ENCODE peak calls at places on chromosome 2, in four cellular contexts. D is upper lobe of right lung, A is sigmoid colon, V is esophagus squamous epithelium. Z is an unnamed sample.

GRCh38 chr2:109324859-109325258 is 195.9 kb downstream of the SH3RF3 start:
- DNase-seq in D (no peak), A (peak; percentile 87), V (no peak), Z (peak; percentile 64)

GRCh38 chr2:171217330-171217729 is 56.6 kb upstream of the TLK1 start:
- DNase-seq in D (no peak), A (no peak), V (no peak), Z (no peak)

GRCh38 chr2:193837368-193837767 is 1642.6 kb upstream of the TMEFF2 start:
- DNase-seq in D (no peak), A (no peak), V (no peak), Z (no peak)

GRCh38 chr2:161905389-161906046 is 168.5 kb downstream of the DPP4 start:
- DNase-seq in D (no peak), A (no peak), V (no peak), Z (peak; percentile 71)

GRCh38 chr2:74991977-74992376 is 33.5 kb downstream of the POLE4 start:
- DNase-seq in D (no peak), A (no peak), V (no peak), Z (peak; percentile 52)

GRCh38 chr2:46286715-46287114 is 10.5 kb upstream of the EPAS1 start:
- DNase-seq in D (no peak), A (no peak), V (no peak), Z (no peak)

GRCh38 chr2:25558262-25558661 is 115.1 kb downstream of the DTNB start:
- DNase-seq in D (no peak), A (no peak), V (no peak), Z (peak; percentile 27)

GRCh38 chr2:47539228-47539627 is 136.3 kb downstream of the MSH2 start:
- DNase-seq in D (no peak), A (no peak), V (no peak), Z (no peak)

GRCh38 chr2:155310589-155310988 is 612.1 kb downstream of the KCNJ3 start:
- DNase-seq in D (no peak), A (no peak), V (no peak), Z (peak; percentile 14)

GRCh38 chr2:73373335-73373734 is 12.3 kb upstream of the ALMS1 start:
- DNase-seq in D (no peak), A (no peak), V (no peak), Z (no peak)

GRCh38 chr2:67437132-67437531 is 40.0 kb downstream of the ETAA1 start:
- DNase-seq in D (no peak), A (no peak), V (no peak), Z (peak; percentile 52)

GRCh38 chr2:31979966-31980365 is 30.8 kb downstream of the MEMO1 start:
- DNase-seq in D (no peak), A (no peak), V (no peak), Z (no peak)

GRCh38 chr2:65282492-65283053 is 54.9 kb downstream of the ACTR2 start:
- DNase-seq in D (no peak), A (no peak), V (no peak), Z (no peak)

GRCh38 chr2:226115832-226116200 is 683.8 kb downstream of the IRS1 start:
- DNase-seq in D (no peak), A (no peak), V (no peak), Z (no peak)

GRCh38 chr2:3451926-3452671 is 67.2 kb downstream of the ADI1 start:
- DNase-seq in D (no peak), A (no peak), V (no peak), Z (no peak)
- H3K4me1 ChIP-seq in D (peaks cover 5% of the 10 kb centered on the region), A (no peaks in the 10 kb centered on the region), V (peaks cover 12% of the 10 kb centered on the region), Z (no peaks in the 10 kb centered on the region)

GRCh38 chr2:176122633-176123482 is at the start of gene HOXD9:
- DNase-seq in D (no peak), A (peak; percentile 87), V (no peak), Z (peak; percentile 39)

GRCh38 chr2:176121377-176122111 is 975 bp upstream of the HOXD9 start:
- DNase-seq in D (no peak), A (peak; percentile 40), V (no peak), Z (no peak)

GRCh38 chr2:176120369-176121307 is 1.9 kb upstream of the HOXD9 start:
- DNase-seq in D (no peak), A (no peak), V (no peak), Z (no peak)

GRCh38 chr2:176123483-176123843 is 944 bp downstream of the HOXD9 start:
- DNase-seq in D (no peak), A (no peak), V (no peak), Z (no peak)

GRCh38 chr2:176122266-176122632 is 270 bp upstream of the HOXD9 start:
- DNase-seq in D (no peak), A (no peak), V (no peak), Z (no peak)
- H3K27ac ChIP-seq in D (no peak overlapping the region), A (no peak overlapping the region), V (peak overlapping the region; percentile 61), Z (no peak overlapping the region)

GRCh38 chr2:60554649-60555065 is 1.2 kb upstream of the BCL11A start:
- DNase-seq in D (peak; percentile 73), A (no peak), V (no peak), Z (no peak)
- H3K27me3 ChIP-seq in D (peaks cover 63% of the 10 kb centered on the region), A (no peaks in the 10 kb centered on the region), V (no peaks in the 10 kb centered on the region), Z (peaks cover 25% of the 10 kb centered on the region)

GRCh38 chr2:42959148-42959992 is 167.0 kb upstream of the HAAO start:
- DNase-seq in D (no peak), A (peak; percentile 86), V (no peak), Z (no peak)
- H3K4me1 ChIP-seq in D (peaks cover 51% of the 10 kb centered on the region), A (peaks cover 43% of the 10 kb centered on the region), V (peaks cover 82% of the 10 kb centered on the region), Z (peaks cover 8% of the 10 kb centered on the region)

GRCh38 chr2:209762564-209762963 is 9.1 kb upstream of the UNC80 start:
- DNase-seq in D (no peak), A (no peak), V (no peak), Z (peak; percentile 22)
- H3K27ac ChIP-seq in D (no peak overlapping the region), A (no peak overlapping the region), V (no peak overlapping the region), Z (no peak overlapping the region)

GRCh38 chr2:232418056-232418455 is 11.4 kb downstream of the ALPG start:
- DNase-seq in D (peak; percentile 21), A (peak; percentile 57), V (no peak), Z (no peak)

GRCh38 chr2:232415736-232416520 is 9.3 kb downstream of the ALPG start:
- DNase-seq in D (peak; percentile 46), A (peak; percentile 32), V (no peak), Z (no peak)

GRCh38 chr2:232417489-232417888 is 10.8 kb downstream of the ALPG start:
- DNase-seq in D (peak; percentile 20), A (peak; percentile 33), V (no peak), Z (no peak)

GRCh38 chr2:232416521-232417470 is 10.2 kb downstream of the ALPG start:
- DNase-seq in D (peak; percentile 58), A (peak; percentile 54), V (no peak), Z (no peak)

DNA sequence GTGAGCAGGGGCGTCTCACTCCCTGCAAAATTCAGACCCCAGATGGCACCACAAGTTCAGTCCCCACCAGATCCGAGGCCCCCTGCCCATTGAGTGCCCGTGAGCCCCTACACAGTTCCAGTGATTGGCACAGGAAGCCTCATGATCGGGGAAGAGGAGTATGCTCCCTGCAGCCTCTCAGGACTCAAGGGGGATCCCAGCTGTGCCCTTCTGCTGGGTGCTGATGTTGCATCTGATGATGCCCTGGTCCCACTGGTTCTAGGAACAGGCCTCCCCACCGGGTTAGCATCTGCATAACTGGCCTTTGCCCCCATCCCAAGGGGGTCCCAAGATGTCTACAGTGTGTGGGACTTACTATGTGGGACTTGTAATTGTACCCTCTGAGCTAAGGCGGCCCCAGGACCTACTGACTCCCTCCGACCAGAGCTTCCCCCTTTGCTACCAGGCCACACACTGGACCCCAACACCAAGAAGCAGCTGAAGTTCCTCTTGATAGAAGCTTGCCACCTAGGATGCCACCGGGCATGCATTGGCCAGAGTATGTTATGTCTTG is 8.6 kb downstream of the ALPG start:
- DNase-seq in D (peak; percentile 26), A (no peak), V (no peak), Z (no peak)
- H3K27me3 ChIP-seq in D (peaks cover 55% of the 10 kb centered on the region), A (peaks cover 10% of the 10 kb centered on the region), V (peaks cover 14% of the 10 kb centered on the region), Z (peaks cover 62% of the 10 kb centered on the region)

GRCh38 chr2:234448506-234449169 is 48.2 kb downstream of the ARL4C start:
- DNase-seq in D (no peak), A (no peak), V (no peak), Z (no peak)

GRCh38 chr2:234453216-234453615 is 43.7 kb downstream of the ARL4C start:
- DNase-seq in D (no peak), A (peak; percentile 12), V (no peak), Z (peak; percentile 68)

GRCh38 chr2:234451852-234452625 is 44.8 kb downstream of the ARL4C start:
- DNase-seq in D (no peak), A (no peak), V (no peak), Z (peak; percentile 78)

GRCh38 chr2:234450431-234451095 is 46.3 kb downstream of the ARL4C start:
- DNase-seq in D (no peak), A (no peak), V (no peak), Z (no peak)

GRCh38 chr2:234451242-234451641 is 45.6 kb downstream of the ARL4C start:
- DNase-seq in D (no peak), A (no peak), V (no peak), Z (no peak)
- H3K4me1 ChIP-seq in D (peaks cover 14% of the 10 kb centered on the region), A (no peaks in the 10 kb centered on the region), V (peaks cover 56% of the 10 kb centered on the region), Z (peaks cover 27% of the 10 kb centered on the region)

Z was measured in foreskin keratinocyte.